ENCODE peak calls at places on chromosomes 16 and 17, in four cellular contexts. O, P, J and E are unnamed samples.

GRCh38 chr16:4987250-4987579 is 29.1 kb downstream of the SEC14L5 start:
- DNase-seq in P (no peak), O (no peak), J (no peak), E (no peak)

GRCh38 chr16:1489077-1489476 is 333 bp upstream of the PTX4 start:
- DNase-seq in O (no peak), J (no peak), P (no peak), E (no peak)

GRCh38 chr17:76909971-76910760 is 42.0 kb downstream of the MGAT5B start:
- DNase-seq in J (peak; percentile 52), O (peak; percentile 55), P (peak; percentile 41), E (peak; percentile 32)

GRCh38 chr16:79114759-79115158 is 485.8 kb downstream of the MAF start:
- DNase-seq in J (no peak), O (no peak), P (no peak), E (no peak)

GRCh38 chr17:79992657-79993389 is 42.8 kb downstream of the TBC1D16 start:
- DNase-seq in J (peak; percentile 35), P (no peak), O (no peak), E (no peak)

GRCh38 chr17:72634621-72635020 is 457.9 kb downstream of the SLC39A11 start:
- DNase-seq in J (no peak), P (no peak), O (no peak), E (no peak)

GRCh38 chr17:28716740-28717577 is 709 bp downstream of the RAB34 start:
- DNase-seq in O (peak; percentile 62), J (peak; percentile 73), P (peak; percentile 19), E (no peak)

GRCh38 chr16:20707461-20707860 is 10.0 kb upstream of the ACSM1 start:
- DNase-seq in P (no peak), J (no peak), O (no peak), E (no peak)

GRCh38 chr16:4597174-4597573 is 17.5 kb downstream of the UBALD1 start:
- DNase-seq in P (no peak), J (no peak), O (no peak), E (no peak)

GRCh38 chr17:81802048-81802758 is 1.7 kb upstream of the GCGR start:
- DNase-seq in P (no peak), O (no peak), J (no peak), E (no peak)

GRCh38 chr17:63985387-63986140 is 12.6 kb upstream of the PRR29 start:
- DNase-seq in O (no peak), P (no peak), J (no peak), E (no peak)

GRCh38 chr17:17921192-17922082 is 50.8 kb downstream of the TOM1L2 start:
- DNase-seq in J (peak; percentile 94), P (peak; percentile 90), O (peak; percentile 81), E (peak; percentile 89)

GRCh38 chr17:37110816-37111215 is 162.1 kb downstream of the AATF start:
- DNase-seq in P (no peak), J (no peak), O (no peak), E (no peak)

GRCh38 chr16:66908116-66908515 is 10.6 kb downstream of the CDH16 start:
- DNase-seq in O (no peak), P (no peak), J (no peak), E (no peak)

GRCh38 chr17:81064746-81065475 is 30.0 kb downstream of the BAIAP2 start:
- DNase-seq in P (peak; percentile 52), J (peak; percentile 88), O (no peak), E (no peak)

GRCh38 chr17:41739661-41740352 is 5.4 kb upstream of the HAP1 start:
- DNase-seq in P (peak; percentile 24), O (peak; percentile 35), J (peak; percentile 72), E (peak; percentile 66)

GRCh38 chr16:54712866-54713265 is 217.8 kb upstream of the IRX5 start:
- DNase-seq in O (no peak), P (no peak), J (no peak), E (no peak)

GRCh38 chr17:8163978-8164814 is 1.4 kb upstream of the VAMP2 start:
- DNase-seq in O (peak; percentile 66), P (peak; percentile 59), J (peak; percentile 87), E (no peak)

GRCh38 chr17:48162946-48163506 is 55.5 kb downstream of the SNX11 start:
- DNase-seq in O (peak; percentile 68), J (no peak), P (no peak), E (peak; percentile 56)

GRCh38 chr17:58318065-58318481 is 10.5 kb downstream of the TSPOAP1 start:
- DNase-seq in O (no peak), P (no peak), J (no peak), E (no peak)

GRCh38 chr17:39243155-39243554 is 17.4 kb upstream of the STAC2 start:
- DNase-seq in J (no peak), O (no peak), P (no peak), E (no peak)

GRCh38 chr16:67389911-67390815 is 3.1 kb downstream of the TPPP3 start:
- DNase-seq in P (no peak), O (no peak), J (no peak), E (no peak)

GRCh38 chr16:88690341-88691128 is 4.2 kb upstream of the SNAI3 start:
- DNase-seq in J (no peak), P (no peak), O (no peak), E (no peak)

GRCh38 chr17:13004336-13004735 is 13.5 kb downstream of the ELAC2 start:
- DNase-seq in P (no peak), J (peak; percentile 23), O (no peak), E (no peak)

GRCh38 chr17:81402530-81402941 is 7.3 kb downstream of the BAHCC1 start:
- DNase-seq in O (no peak), P (no peak), J (no peak), E (no peak)

GRCh38 chr17:20271016-20271610 is 196.2 kb downstream of the LGALS9B start:
- DNase-seq in P (peak; percentile 31), O (no peak), J (no peak), E (no peak)

GRCh38 chr16:73082608-73083007 is 34.7 kb upstream of the ZFHX3 start:
- DNase-seq in P (peak; percentile 98), O (peak; percentile 97), J (peak; percentile 96), E (peak; percentile 37)

GRCh38 chr17:62737513-62737912 is 70.6 kb downstream of the MARCHF10 start:
- DNase-seq in J (no peak), O (no peak), P (no peak), E (no peak)

GRCh38 chr17:4365628-4366311 is 705 bp downstream of the UBE2G1 start:
- DNase-seq in P (no peak), O (peak; percentile 36), J (peak; percentile 59), E (no peak)

DNA sequence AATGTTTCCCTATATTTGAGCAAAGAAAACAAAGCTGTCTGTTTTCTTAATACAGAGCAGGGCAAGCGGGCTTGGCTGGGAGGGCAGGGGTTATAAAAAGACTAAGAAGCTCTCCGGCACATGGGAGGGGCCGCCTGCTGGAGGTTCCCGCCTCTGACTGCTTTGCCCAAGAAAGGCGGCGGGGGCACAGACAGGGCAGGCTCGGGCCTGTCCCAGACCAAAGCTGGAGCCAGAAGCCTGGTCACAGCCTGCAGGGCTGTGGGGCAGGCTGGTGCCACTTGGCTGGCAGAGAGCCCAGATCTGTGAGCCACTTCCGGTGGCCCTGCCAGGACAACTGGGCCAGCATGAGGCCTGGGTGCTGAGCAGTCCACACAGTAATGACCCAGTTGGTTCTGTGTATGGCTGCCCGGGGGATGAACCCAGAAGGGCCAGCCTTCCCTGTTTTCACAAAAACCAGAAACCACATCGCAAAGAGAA is 89.4 kb downstream of the LITAF start:
- DNase-seq in J (peak; percentile 90), O (peak; percentile 69), P (peak; percentile 56), E (peak; percentile 66)
- H3K9ac ChIP-seq in J (peak overlapping the region; percentile 60), O (peak overlapping the region; percentile 51), P (peak overlapping the region; percentile 45), E (peak overlapping the region; percentile 47)

DNA sequence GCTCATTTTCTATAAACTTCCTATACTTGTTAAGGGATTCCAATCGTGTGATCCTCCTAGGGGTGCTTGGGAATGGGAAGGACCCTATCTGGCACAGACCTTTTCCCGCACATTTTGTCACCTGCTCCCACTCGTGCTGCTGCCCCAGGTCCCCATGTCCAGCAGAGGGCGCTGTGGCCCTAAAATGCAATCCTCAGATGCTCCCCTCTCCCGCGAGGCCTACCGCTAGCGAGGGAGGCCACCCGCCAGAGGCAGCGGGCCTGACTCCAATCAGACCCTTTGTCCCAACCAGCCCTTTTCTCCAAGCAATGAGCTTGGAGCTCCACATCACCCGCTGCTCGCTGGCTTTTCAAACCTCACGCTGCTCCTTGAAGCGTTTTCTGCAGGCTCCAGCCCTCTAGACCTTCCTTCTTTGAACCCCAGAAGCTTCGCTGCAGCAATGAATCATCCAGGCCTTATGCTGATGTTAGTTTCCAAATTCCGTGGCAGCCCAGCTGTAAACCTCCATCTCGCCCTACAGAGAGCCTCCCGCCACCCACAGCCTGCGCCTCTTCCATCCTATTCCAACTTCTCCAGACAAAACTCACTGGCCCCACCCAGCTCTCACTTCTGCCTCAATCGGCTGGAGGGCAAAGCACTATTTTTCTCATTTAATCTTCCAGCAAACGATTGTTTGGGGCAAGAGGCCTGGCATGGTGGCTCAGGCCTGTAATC is 23.6 kb upstream of the FZD2 start:
- DNase-seq in J (peak; percentile 91), O (peak; percentile 88), P (peak; percentile 90), E (peak; percentile 81)
- H3K9ac ChIP-seq in J (peak overlapping the region; percentile 58), O (peak overlapping the region; percentile 79), P (peak overlapping the region; percentile 27), E (peak overlapping the region; percentile 48)

DNA sequence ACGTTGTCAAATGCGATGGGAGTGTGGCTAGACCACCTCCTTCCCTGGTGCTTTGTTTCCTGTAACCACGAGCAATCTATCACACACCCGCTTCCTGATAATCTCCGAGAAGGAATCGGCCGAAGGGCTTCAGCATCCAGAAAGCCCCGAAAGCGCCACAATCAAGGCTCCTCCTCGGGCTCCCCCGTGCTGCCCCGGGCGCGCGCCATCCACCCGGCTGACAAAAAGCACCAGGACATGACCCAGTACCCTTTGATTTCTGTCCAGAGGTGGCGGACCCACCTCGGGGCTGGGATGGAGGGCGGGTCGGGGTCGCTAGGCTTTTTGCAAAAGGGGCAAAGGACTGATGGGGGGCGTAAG is 742 bp upstream of the ARMC7 start:
- DNase-seq in J (no peak), O (no peak), P (no peak), E (no peak)
- H3K9ac ChIP-seq in J (no peak overlapping the region), O (peak overlapping the region; percentile 85), P (no peak overlapping the region), E (peak overlapping the region; percentile 71)

GRCh38 chr16:3174618-3175148 is 13.3 kb upstream of the OR1F1 start:
- DNase-seq in P (no peak), J (no peak), O (no peak), E (no peak)
- H3K9ac ChIP-seq in P (no peak overlapping the region), J (no peak overlapping the region), O (no peak overlapping the region), E (no peak overlapping the region)

DNA sequence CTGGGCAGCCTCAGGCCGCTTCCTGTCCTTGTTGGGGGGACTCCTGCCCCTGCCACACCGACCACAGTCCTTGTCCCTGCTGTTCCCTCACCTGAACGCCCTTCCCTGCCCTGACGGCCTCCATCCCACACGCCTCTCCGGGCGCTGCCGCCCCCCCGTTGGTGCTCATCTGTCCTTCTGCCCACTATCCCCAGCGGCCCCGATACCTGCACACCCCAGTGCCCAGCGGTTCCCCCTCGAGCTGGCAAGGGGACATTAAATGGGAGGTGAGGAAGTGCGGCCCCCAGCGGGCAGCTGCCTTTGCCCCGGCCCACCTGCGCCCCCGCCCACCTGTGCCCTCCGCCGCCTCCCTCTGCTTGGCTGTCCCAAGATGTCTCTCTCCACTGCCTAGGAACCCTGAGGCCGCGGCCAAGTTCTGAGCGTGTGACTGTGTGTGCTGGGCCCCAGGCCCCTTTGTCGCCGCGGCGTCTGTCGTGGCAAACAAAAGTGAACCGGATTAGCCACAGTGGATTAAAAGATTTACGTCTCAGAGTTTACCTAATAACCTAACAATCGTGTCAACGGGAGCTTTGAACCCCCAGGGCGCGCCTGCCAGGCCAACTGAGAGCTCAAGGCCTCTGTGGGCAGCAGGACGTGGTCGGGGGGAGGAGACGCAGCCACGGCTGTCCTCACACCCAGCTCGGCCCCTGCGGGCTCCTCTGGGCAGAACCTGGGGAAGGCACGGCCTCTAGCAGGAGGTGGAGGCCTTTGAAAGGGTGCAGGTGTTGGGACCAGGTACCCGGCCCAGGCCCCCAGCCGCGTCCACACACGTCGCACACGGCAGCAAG is 7.6 kb upstream of the AXIN1 start:
- DNase-seq in O (no peak), J (no peak), P (no peak), E (peak; percentile 30)
- H3K9ac ChIP-seq in O (no peak overlapping the region), J (no peak overlapping the region), P (no peak overlapping the region), E (peak overlapping the region; percentile 34)